ENCODE peak calls at places on chromosomes 6 and 20, in five cellular contexts. One of them, this sample, is unnamed.
A peak's percentile ranks its signal among the peaks of the same experiment; 100 is the strongest.

GRCh38 chr6:53746442-53747103 is 48.2 kb upstream of the LRRC1 start:
- DNase-seq in HTR-8/SVneo: no peak
- DNase-seq in stimulated activated CD8-positive, alpha-beta memory T cell treated with anti-CD3 and anti-CD28 coated beads, Interleukin-7, amount 100 ng/mL, for 4 hours: no peak
- DNase-seq in foreskin melanocyte: no peak
- DNase-seq in T-helper 17 cell: no peak
- DNase-seq in this sample: no peak

GRCh38 chr20:38645980-38646858 is 44.6 kb downstream of the ARHGAP40 start:
- DNase-seq in HTR-8/SVneo: peak; percentile 96
- DNase-seq in stimulated activated CD8-positive, alpha-beta memory T cell treated with anti-CD3 and anti-CD28 coated beads, Interleukin-7, amount 100 ng/mL, for 4 hours: peak; percentile 79
- DNase-seq in foreskin melanocyte: peak; percentile 31
- DNase-seq in T-helper 17 cell: peak; percentile 84
- DNase-seq in this sample: peak; percentile 90

GRCh38 chr6:80527552-80528052 is 421.1 kb downstream of the BCKDHB start:
- DNase-seq in HTR-8/SVneo: no peak
- DNase-seq in stimulated activated CD8-positive, alpha-beta memory T cell treated with anti-CD3 and anti-CD28 coated beads, Interleukin-7, amount 100 ng/mL, for 4 hours: no peak
- DNase-seq in foreskin melanocyte: no peak
- DNase-seq in T-helper 17 cell: no peak
- DNase-seq in this sample: no peak

GRCh38 chr6:41442800-41443501 is 103.2 kb upstream of the FOXP4 start:
- DNase-seq in HTR-8/SVneo: no peak
- DNase-seq in stimulated activated CD8-positive, alpha-beta memory T cell treated with anti-CD3 and anti-CD28 coated beads, Interleukin-7, amount 100 ng/mL, for 4 hours: no peak
- DNase-seq in foreskin melanocyte: no peak
- DNase-seq in T-helper 17 cell: no peak
- DNase-seq in this sample: peak; percentile 17

GRCh38 chr6:24547243-24547642 is 52.5 kb downstream of the ALDH5A1 start:
- DNase-seq in HTR-8/SVneo: no peak
- DNase-seq in stimulated activated CD8-positive, alpha-beta memory T cell treated with anti-CD3 and anti-CD28 coated beads, Interleukin-7, amount 100 ng/mL, for 4 hours: peak; percentile 8
- DNase-seq in foreskin melanocyte: peak; percentile 13
- DNase-seq in T-helper 17 cell: no peak
- DNase-seq in this sample: peak; percentile 38

GRCh38 chr20:63149531-63150207 is 66.3 kb downstream of the YTHDF1 start:
- DNase-seq in HTR-8/SVneo: no peak
- DNase-seq in stimulated activated CD8-positive, alpha-beta memory T cell treated with anti-CD3 and anti-CD28 coated beads, Interleukin-7, amount 100 ng/mL, for 4 hours: no peak
- DNase-seq in foreskin melanocyte: no peak
- DNase-seq in T-helper 17 cell: no peak
- DNase-seq in this sample: no peak

GRCh38 chr6:123214433-123214832 is 218.4 kb downstream of the CLVS2 start:
- DNase-seq in HTR-8/SVneo: no peak
- DNase-seq in stimulated activated CD8-positive, alpha-beta memory T cell treated with anti-CD3 and anti-CD28 coated beads, Interleukin-7, amount 100 ng/mL, for 4 hours: no peak
- DNase-seq in foreskin melanocyte: no peak
- DNase-seq in T-helper 17 cell: no peak
- DNase-seq in this sample: no peak

GRCh38 chr6:85278456-85279035 is 171.3 kb upstream of the NT5E start:
- DNase-seq in HTR-8/SVneo: no peak
- DNase-seq in stimulated activated CD8-positive, alpha-beta memory T cell treated with anti-CD3 and anti-CD28 coated beads, Interleukin-7, amount 100 ng/mL, for 4 hours: no peak
- DNase-seq in foreskin melanocyte: no peak
- DNase-seq in T-helper 17 cell: no peak
- DNase-seq in this sample: no peak

GRCh38 chr20:54123587-54124180 is 50.1 kb downstream of the CYP24A1 start:
- DNase-seq in HTR-8/SVneo: peak; percentile 95
- DNase-seq in stimulated activated CD8-positive, alpha-beta memory T cell treated with anti-CD3 and anti-CD28 coated beads, Interleukin-7, amount 100 ng/mL, for 4 hours: no peak
- DNase-seq in foreskin melanocyte: peak; percentile 75
- DNase-seq in T-helper 17 cell: no peak
- DNase-seq in this sample: no peak

GRCh38 chr20:50048420-50049166 is 64.4 kb downstream of the UBE2V1 start:
- DNase-seq in HTR-8/SVneo: no peak
- DNase-seq in stimulated activated CD8-positive, alpha-beta memory T cell treated with anti-CD3 and anti-CD28 coated beads, Interleukin-7, amount 100 ng/mL, for 4 hours: no peak
- DNase-seq in foreskin melanocyte: no peak
- DNase-seq in T-helper 17 cell: no peak
- DNase-seq in this sample: no peak

GRCh38 chr20:61980647-61981583 is 84.8 kb downstream of the TAF4 start:
- DNase-seq in HTR-8/SVneo: peak; percentile 71
- DNase-seq in stimulated activated CD8-positive, alpha-beta memory T cell treated with anti-CD3 and anti-CD28 coated beads, Interleukin-7, amount 100 ng/mL, for 4 hours: no peak
- DNase-seq in foreskin melanocyte: no peak
- DNase-seq in T-helper 17 cell: no peak
- DNase-seq in this sample: peak; percentile 80

GRCh38 chr6:2818593-2818992 is 23.1 kb downstream of the SERPINB1 start:
- DNase-seq in HTR-8/SVneo: no peak
- DNase-seq in stimulated activated CD8-positive, alpha-beta memory T cell treated with anti-CD3 and anti-CD28 coated beads, Interleukin-7, amount 100 ng/mL, for 4 hours: no peak
- DNase-seq in foreskin melanocyte: no peak
- DNase-seq in T-helper 17 cell: no peak
- DNase-seq in this sample: no peak

GRCh38 chr20:9989066-9989724 is 45.6 kb upstream of the ANKEF1 start:
- DNase-seq in HTR-8/SVneo: no peak
- DNase-seq in stimulated activated CD8-positive, alpha-beta memory T cell treated with anti-CD3 and anti-CD28 coated beads, Interleukin-7, amount 100 ng/mL, for 4 hours: no peak
- DNase-seq in foreskin melanocyte: peak; percentile 70
- DNase-seq in T-helper 17 cell: no peak
- DNase-seq in this sample: no peak

This sample was measured in erythroblast.